ENCODE peak calls at places on chromosomes 7 and 10, in five cellular contexts. O is HepG2, Q is adrenal gland, K is GM23248, F is Peyer's patch. Z is an unnamed sample.
A peak's percentile ranks its signal among the peaks of the same experiment; 100 is the strongest.

GRCh38 chr10:34853357-34853756 is 38.3 kb upstream of the PARD3 start:
- DNase-seq in Q (no peak), F (no peak), K (no peak), O (no peak), Z (no peak)

GRCh38 chr7:479115-479947 is 40.3 kb downstream of the PDGFA start:
- DNase-seq in Q (no peak), K (no peak), F (peak; percentile 19), O (no peak), Z (peak; percentile 73)

GRCh38 chr10:69397972-69398371 is 18.7 kb downstream of the TACR2 start:
- DNase-seq in O (no peak), K (peak; percentile 39), F (no peak), Q (no peak), Z (no peak)

GRCh38 chr7:128774029-128774689 is 1.4 kb downstream of the OPN1SW start:
- DNase-seq in F (no peak), Q (no peak), K (no peak), O (no peak), Z (no peak)

GRCh38 chr7:28890137-28890536 is 68.0 kb downstream of the TRIL start:
- DNase-seq in F (peak; percentile 62), Q (no peak), K (no peak), O (no peak), Z (no peak)

GRCh38 chr10:4074559-4075407 is 289.8 kb upstream of the KLF6 start:
- DNase-seq in F (no peak), K (peak; percentile 65), Q (no peak), O (no peak), Z (no peak)

GRCh38 chr7:140564643-140565042 is 76.0 kb downstream of the DENND2A start:
- DNase-seq in F (no peak), Q (no peak), K (peak; percentile 68), O (no peak), Z (no peak)

GRCh38 chr7:13980474-13980873 is 9.0 kb downstream of the ETV1 start:
- DNase-seq in F (no peak), Q (no peak), K (peak; percentile 24), O (no peak), Z (no peak)

GRCh38 chr7:95501261-95501816 is 15.6 kb downstream of the ASB4 start:
- DNase-seq in Q (no peak), O (no peak), F (no peak), K (no peak), Z (no peak)

GRCh38 chr10:13382759-13383753 is 35.0 kb upstream of the SEPHS1 start:
- DNase-seq in K (peak; percentile 17), Q (no peak), O (no peak), F (peak; percentile 87), Z (no peak)

GRCh38 chr7:32616625-32617024 is 121.3 kb downstream of the AVL9 start:
- DNase-seq in K (peak; percentile 95), O (no peak), Q (peak; percentile 53), F (no peak), Z (peak; percentile 76)

GRCh38 chr7:115008465-115009114 is 86.7 kb downstream of the MDFIC start:
- DNase-seq in Q (peak; percentile 37), F (peak; percentile 62), O (no peak), K (peak; percentile 85), Z (peak; percentile 77)

GRCh38 chr10:96341219-96342182 is 17.3 kb downstream of the OPALIN start:
- DNase-seq in K (no peak), F (no peak), Q (no peak), O (no peak), Z (no peak)

GRCh38 chr7:74215921-74216320 is 6.1 kb downstream of the LAT2 start:
- DNase-seq in F (no peak), O (no peak), K (no peak), Q (no peak), Z (no peak)
- H3K4me1 ChIP-seq in F (no peaks in the 10 kb centered on the region), O (peaks cover 31% of the 10 kb centered on the region), K (peaks cover 7% of the 10 kb centered on the region), Q (no peaks in the 10 kb centered on the region), Z (no peaks in the 10 kb centered on the region)

GRCh38 chr10:72322030-72322279 is 32.8 kb downstream of the DNAJB12 start:
- DNase-seq in K (no peak), F (no peak), O (no peak), Q (no peak), Z (no peak)

GRCh38 chr10:72320676-72321247 is 34.0 kb downstream of the DNAJB12 start:
- DNase-seq in Q (peak; percentile 91), O (peak; percentile 93), K (peak; percentile 99), F (peak; percentile 89), Z (peak; percentile 80)

GRCh38 chr10:72321248-72322029 is 33.3 kb downstream of the DNAJB12 start:
- DNase-seq in O (no peak), F (no peak), K (no peak), Q (no peak), Z (no peak)

GRCh38 chr10:72323108-72323932 is 31.4 kb downstream of the DNAJB12 start:
- DNase-seq in K (no peak), Q (no peak), F (no peak), O (no peak), Z (no peak)

GRCh38 chr10:72322280-72323058 is 32.2 kb downstream of the DNAJB12 start:
- DNase-seq in K (no peak), F (no peak), O (no peak), Q (no peak), Z (no peak)
- H3K27ac ChIP-seq in K (no peak overlapping the region), F (no peak overlapping the region), O (peak overlapping the region; percentile 21), Q (peak overlapping the region; percentile 96), Z (no peak overlapping the region)

DNA sequence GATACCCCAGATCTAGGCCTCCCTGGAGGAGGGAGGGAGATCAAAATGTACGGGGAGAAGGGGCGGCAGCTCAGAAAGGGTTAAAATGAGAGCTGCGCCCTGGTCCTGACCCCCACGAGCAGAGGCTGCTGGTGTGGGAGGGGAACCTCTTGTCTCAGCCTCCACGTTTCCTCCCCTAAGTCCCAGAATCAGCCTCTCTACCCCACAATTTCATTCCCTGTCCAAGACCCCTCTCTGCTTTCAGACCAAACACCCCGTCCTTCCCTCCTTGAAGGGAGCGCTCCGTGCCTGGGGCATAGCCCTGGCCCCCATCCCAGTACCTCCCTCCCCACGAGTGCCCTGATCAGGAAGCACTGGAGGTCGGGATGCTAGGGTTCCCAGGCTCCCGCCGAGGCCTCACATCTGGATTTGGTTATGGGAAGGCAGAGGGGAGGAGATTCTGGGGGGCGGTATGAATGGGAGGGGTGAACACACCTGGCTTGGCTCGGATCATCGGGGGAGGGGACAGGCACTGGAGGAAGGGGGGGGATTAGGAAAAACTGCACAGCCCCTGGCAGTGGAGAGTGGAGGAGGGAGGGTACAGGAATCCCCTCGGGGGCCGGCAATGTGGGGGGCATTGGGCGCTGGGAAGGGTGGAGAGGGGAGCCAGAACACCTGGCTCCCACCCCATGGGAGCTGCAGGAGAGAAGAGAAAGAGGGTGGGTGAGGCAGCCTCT is 2.7 kb downstream of the EPHB4 start:
- DNase-seq in F (no peak), Q (no peak), K (peak; percentile 20), O (no peak), Z (no peak)
- H3K4me3 ChIP-seq in F (peak overlapping the region; percentile 76), Q (peak overlapping the region; percentile 88), K (peak overlapping the region; percentile 90), O (no peak overlapping the region), Z (no peak overlapping the region)

GRCh38 chr10:121593267-121593666 is 5.0 kb downstream of the FGFR2 start:
- DNase-seq in Q (no peak), K (no peak), O (no peak), F (no peak), Z (no peak)
- H3K4me1 ChIP-seq in Q (peaks cover 13% of the 10 kb centered on the region), K (no peaks in the 10 kb centered on the region), O (peaks cover 27% of the 10 kb centered on the region), F (peaks cover 11% of the 10 kb centered on the region), Z (no peaks in the 10 kb centered on the region)

GRCh38 chr10:86753056-86753455 is 3.4 kb upstream of the BMPR1A start:
- DNase-seq in O (no peak), K (no peak), Q (no peak), F (no peak), Z (no peak)
- H3K27ac ChIP-seq in O (no peak overlapping the region), K (no peak overlapping the region), Q (no peak overlapping the region), F (no peak overlapping the region), Z (no peak overlapping the region)

DNA sequence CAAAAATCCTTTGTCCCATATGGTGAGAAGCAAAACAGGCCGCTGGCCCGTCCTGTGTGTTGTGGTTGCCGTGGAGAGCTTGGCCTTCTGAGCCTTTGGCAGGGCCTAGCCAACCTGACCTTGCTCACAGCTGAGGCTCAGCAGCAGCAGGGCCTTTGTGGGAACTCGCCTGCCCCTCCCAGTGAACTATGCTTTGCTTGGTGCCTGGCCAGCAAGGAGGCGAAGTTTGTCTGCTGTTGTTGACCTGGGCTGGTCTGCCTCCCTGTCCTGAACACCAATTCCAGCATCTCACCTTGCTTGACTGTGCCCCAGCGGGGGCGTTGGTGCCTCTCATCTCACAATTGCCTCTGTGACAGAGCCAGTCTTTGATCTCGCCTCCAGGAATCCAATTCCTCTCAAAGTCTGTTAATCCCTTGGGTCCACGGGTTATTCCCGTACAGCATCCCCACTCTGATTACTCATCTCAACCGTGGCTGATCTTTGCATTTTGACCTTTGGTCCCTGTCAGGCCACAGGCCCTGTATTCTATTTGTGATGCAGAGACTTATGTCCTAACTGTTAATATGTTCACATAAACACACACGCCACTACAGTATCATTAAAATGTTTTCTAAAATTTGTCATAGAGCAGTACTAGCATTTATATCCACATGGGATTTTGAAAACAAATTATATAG is 22.6 kb downstream of the EPDR1 start:
- DNase-seq in Q (peak; percentile 95), F (peak; percentile 90), O (peak; percentile 100), K (no peak), Z (peak; percentile 81)
- H3K4me3 ChIP-seq in Q (no peak overlapping the region), F (no peak overlapping the region), O (peak overlapping the region; percentile 32), K (no peak overlapping the region), Z (no peak overlapping the region)

GRCh38 chr7:1916621-1916970 is 246.5 kb downstream of the ELFN1 start:
- DNase-seq in O (no peak), Q (no peak), K (no peak), F (no peak), Z (no peak)

GRCh38 chr7:1917221-1918062 is 247.4 kb downstream of the ELFN1 start:
- DNase-seq in O (no peak), F (no peak), Q (no peak), K (peak; percentile 73), Z (no peak)

GRCh38 chr7:1915326-1915725 is 245.2 kb downstream of the ELFN1 start:
- DNase-seq in K (no peak), O (no peak), Q (no peak), F (no peak), Z (no peak)

GRCh38 chr7:1914743-1915142 is 244.7 kb downstream of the ELFN1 start:
- DNase-seq in K (no peak), F (no peak), O (no peak), Q (no peak), Z (no peak)

DNA sequence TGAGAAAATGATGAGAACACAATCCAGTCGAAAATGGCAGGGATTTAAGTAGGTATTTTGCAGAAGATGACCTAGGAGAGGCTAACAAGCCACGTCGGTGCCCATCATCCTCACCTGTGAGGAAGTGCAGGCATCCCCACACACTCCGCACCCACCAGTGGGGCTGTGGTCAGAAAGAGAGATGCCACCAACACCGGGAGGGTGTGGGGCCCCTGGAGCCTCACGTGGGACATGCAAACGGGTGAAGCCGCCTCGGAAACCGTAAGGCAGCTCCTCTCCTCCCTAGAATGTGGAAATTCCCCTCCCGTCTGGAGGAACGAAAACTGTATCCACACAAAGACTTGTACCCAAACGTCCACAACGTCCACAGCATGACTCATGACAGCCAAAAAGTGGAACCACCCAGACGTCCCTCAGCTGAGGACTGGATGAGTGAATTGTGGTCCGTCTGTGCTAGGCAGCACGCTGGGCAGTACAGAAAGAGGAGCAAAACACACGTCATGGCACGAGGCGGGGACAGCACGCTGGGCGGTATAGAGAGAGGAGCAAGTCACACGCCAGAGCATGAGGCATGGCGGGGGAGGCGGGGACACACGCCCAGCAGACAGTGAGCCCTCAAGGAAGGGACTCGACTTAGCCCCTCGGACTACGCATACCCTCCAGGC is 246.0 kb downstream of the ELFN1 start:
- DNase-seq in F (no peak), Q (peak; percentile 32), K (no peak), O (no peak), Z (no peak)
- H3K4me1 ChIP-seq in F (no peaks in the 10 kb centered on the region), Q (peaks cover 4% of the 10 kb centered on the region), K (peaks cover 18% of the 10 kb centered on the region), O (peaks cover 12% of the 10 kb centered on the region), Z (no peaks in the 10 kb centered on the region)

Z was measured in aorta.